ENCODE peak calls at places on chromosomes 3 and 15, in eight cellular contexts. L, V, Y, R, D, U, P and G are unnamed samples.

GRCh38 chr15:35305906-35306305 is 220.8 kb upstream of the NANOGP8 start:
- DNase-seq in P (no peak), U (no peak), R (peak), L (peak), V (peak), D (no peak), Y (no peak), G (no peak)

GRCh38 chr3:71103430-71103881 is 480.1 kb downstream of the FOXP1 start:
- DNase-seq in D (no peak), P (no peak), V (peak), L (peak), R (peak), Y (peak), U (no peak), G (no peak)

GRCh38 chr3:113250566-113250965 is 39.2 kb downstream of the BOC start:
- DNase-seq in Y (no peak), D (no peak), V (no peak), L (no peak), R (no peak), P (no peak), U (no peak), G (no peak)

GRCh38 chr3:177058647-177059046 is 138.6 kb downstream of the TBL1XR1 start:
- DNase-seq in P (no peak), R (no peak), Y (no peak), U (no peak), L (no peak), D (no peak), V (no peak), G (no peak)

GRCh38 chr3:126102530-126102951 is 18.6 kb upstream of the SLC41A3 start:
- DNase-seq in L (no peak), U (no peak), P (no peak), V (no peak), D (no peak), Y (peak), R (peak), G (peak)

GRCh38 chr3:142963266-142964149 is at the start of gene PAQR9:
- DNase-seq in Y (peak), U (peak), L (no peak), R (peak), V (no peak), P (no peak), D (no peak), G (no peak)

GRCh38 chr3:127059032-127059560 is 76.2 kb downstream of the PLXNA1 start:
- DNase-seq in R (no peak), U (no peak), V (no peak), Y (no peak), P (no peak), D (no peak), L (no peak), G (no peak)

GRCh38 chr15:71106802-71107500 is 8.3 kb upstream of the THSD4 start:
- DNase-seq in L (no peak), D (no peak), Y (no peak), V (no peak), R (no peak), U (no peak), P (peak), G (no peak)

GRCh38 chr3:150391200-150391599 is 16.9 kb upstream of the TSC22D2 start:
- DNase-seq in V (no peak), R (no peak), P (no peak), Y (no peak), L (no peak), D (no peak), U (no peak), G (no peak)

GRCh38 chr3:197362086-197362485 is 63.7 kb upstream of the DLG1 start:
- DNase-seq in R (no peak), L (no peak), Y (no peak), D (no peak), V (no peak), P (no peak), U (no peak), G (no peak)

GRCh38 chr3:190303887-190304286 is 18.4 kb downstream of the CLDN1 start:
- DNase-seq in D (no peak), P (no peak), R (no peak), V (no peak), L (no peak), Y (no peak), U (no peak), G (no peak)

GRCh38 chr3:150184426-150185071 is 213.9 kb upstream of the PFN2 start:
- DNase-seq in Y (no peak), V (peak), R (no peak), D (no peak), U (no peak), P (no peak), L (no peak), G (no peak)

GRCh38 chr15:78675206-78675605 is 34.2 kb upstream of the CHRNB4 start:
- DNase-seq in P (no peak), U (no peak), Y (no peak), D (no peak), L (no peak), R (no peak), V (no peak), G (no peak)

GRCh38 chr3:50089603-50089945 is 855 bp downstream of the RBM5 start:
- DNase-seq in V (peak), R (peak), Y (no peak), P (no peak), L (no peak), D (no peak), U (no peak), G (no peak)

GRCh38 chr3:19149388-19149787 is 1.1 kb downstream of the KCNH8 start:
- DNase-seq in L (no peak), D (no peak), P (peak), V (peak), R (peak), Y (no peak), U (no peak), G (no peak)

GRCh38 chr3:155046935-155047334 is 33.2 kb upstream of the MME start:
- DNase-seq in Y (no peak), V (no peak), U (no peak), P (no peak), R (no peak), L (no peak), D (no peak), G (no peak)

GRCh38 chr3:50516048-50516871 is 12.8 kb upstream of the CACNA2D2 start:
- DNase-seq in L (peak), D (peak), Y (peak), P (no peak), U (peak), V (no peak), R (no peak), G (no peak)

GRCh38 chr3:60421749-60422467 is 829.3 kb downstream of the FHIT start:
- DNase-seq in R (no peak), Y (no peak), P (no peak), D (no peak), U (no peak), L (no peak), V (no peak), G (no peak)

GRCh38 chr3:38117748-38118420 is 19.0 kb downstream of the ACAA1 start:
- DNase-seq in L (peak), U (peak), R (peak), P (peak), Y (peak), V (peak), D (peak), G (no peak)

GRCh38 chr15:68682330-68682729 is 103.5 kb downstream of the CORO2B start:
- DNase-seq in L (peak), V (no peak), R (no peak), D (peak), P (peak), Y (no peak), U (peak), G (peak)

GRCh38 chr15:59371458-59372351 is 966 bp downstream of the MYO1E start:
- DNase-seq in P (no peak), Y (peak), L (peak), D (peak), R (no peak), U (peak), V (no peak), G (peak)

GRCh38 chr15:67501177-67501835 is 19.6 kb upstream of the C15orf61 start:
- DNase-seq in P (peak), Y (no peak), V (no peak), L (no peak), U (no peak), D (no peak), R (peak), G (no peak)

GRCh38 chr15:67082007-67082536 is 16.7 kb downstream of the SMAD3 start:
- DNase-seq in U (no peak), V (no peak), L (no peak), Y (no peak), R (no peak), D (no peak), P (peak), G (no peak)

GRCh38 chr3:50708620-50709019 is 33.9 kb downstream of the DOCK3 start:
- DNase-seq in Y (no peak), V (no peak), U (no peak), D (no peak), R (no peak), L (no peak), P (no peak), G (no peak)

GRCh38 chr3:49703956-49704355 is 14.6 kb downstream of the RNF123 start:
- DNase-seq in R (no peak), U (no peak), L (no peak), P (no peak), D (no peak), Y (no peak), V (no peak), G (no peak)

GRCh38 chr3:124845406-124845805 is 41.8 kb downstream of the ITGB5 start:
- DNase-seq in R (peak), D (no peak), P (no peak), V (peak), L (peak), U (no peak), Y (peak), G (no peak)

GRCh38 chr15:92074646-92075045 is 221.1 kb downstream of the SLCO3A1 start:
- DNase-seq in L (peak), U (no peak), P (peak), R (peak), Y (peak), V (no peak), D (peak), G (no peak)

GRCh38 chr15:29669823-29670222 is 152.4 kb downstream of the TJP1 start:
- DNase-seq in P (no peak), Y (no peak), U (no peak), V (peak), L (no peak), R (peak), D (no peak), G (no peak)

GRCh38 chr3:155516439-155516838 is 223.0 kb upstream of the STRIT1 start:
- DNase-seq in L (no peak), D (no peak), R (no peak), U (no peak), P (peak), Y (no peak), V (no peak), G (no peak)

GRCh38 chr15:68503791-68504720 is 72.1 kb upstream of the ITGA11 start:
- DNase-seq in L (peak), Y (no peak), D (no peak), U (no peak), R (peak), V (no peak), P (no peak), G (no peak)

GRCh38 chr3:184239221-184239620 is 9.5 kb downstream of the ALG3 start:
- DNase-seq in U (no peak), Y (no peak), L (no peak), D (peak), P (no peak), R (no peak), V (no peak), G (no peak)

GRCh38 chr15:56982987-56983386 is 64.5 kb downstream of the TCF12 start:
- DNase-seq in U (no peak), Y (no peak), P (no peak), L (no peak), V (no peak), R (no peak), D (no peak), G (no peak)
- H3K4me3 ChIP-seq in U (no peak), Y (no peak), P (no peak), L (no peak), V (no peak), R (no peak), D (no peak), G (no peak)

GRCh38 chr3:138349926-138350665 is 1.7 kb downstream of the MRAS start:
- DNase-seq in L (no peak), P (no peak), V (no peak), U (peak), Y (peak), R (no peak), D (no peak), G (no peak)
- H3K27ac ChIP-seq in L (peak), P (no peak), V (no peak), U (peak), Y (peak), R (no peak), D (peak), G (peak)

GRCh38 chr3:11655188-11655928 is 11.6 kb upstream of the VGLL4 start:
- DNase-seq in R (no peak), V (no peak), P (peak), D (no peak), Y (no peak), L (no peak), U (no peak), G (peak)
- TF ChIP-seq CTCF in R (peak), V (peak), P (peak), D (no peak), Y (no peak), L (no peak), U (no peak), G (no peak)

DNA sequence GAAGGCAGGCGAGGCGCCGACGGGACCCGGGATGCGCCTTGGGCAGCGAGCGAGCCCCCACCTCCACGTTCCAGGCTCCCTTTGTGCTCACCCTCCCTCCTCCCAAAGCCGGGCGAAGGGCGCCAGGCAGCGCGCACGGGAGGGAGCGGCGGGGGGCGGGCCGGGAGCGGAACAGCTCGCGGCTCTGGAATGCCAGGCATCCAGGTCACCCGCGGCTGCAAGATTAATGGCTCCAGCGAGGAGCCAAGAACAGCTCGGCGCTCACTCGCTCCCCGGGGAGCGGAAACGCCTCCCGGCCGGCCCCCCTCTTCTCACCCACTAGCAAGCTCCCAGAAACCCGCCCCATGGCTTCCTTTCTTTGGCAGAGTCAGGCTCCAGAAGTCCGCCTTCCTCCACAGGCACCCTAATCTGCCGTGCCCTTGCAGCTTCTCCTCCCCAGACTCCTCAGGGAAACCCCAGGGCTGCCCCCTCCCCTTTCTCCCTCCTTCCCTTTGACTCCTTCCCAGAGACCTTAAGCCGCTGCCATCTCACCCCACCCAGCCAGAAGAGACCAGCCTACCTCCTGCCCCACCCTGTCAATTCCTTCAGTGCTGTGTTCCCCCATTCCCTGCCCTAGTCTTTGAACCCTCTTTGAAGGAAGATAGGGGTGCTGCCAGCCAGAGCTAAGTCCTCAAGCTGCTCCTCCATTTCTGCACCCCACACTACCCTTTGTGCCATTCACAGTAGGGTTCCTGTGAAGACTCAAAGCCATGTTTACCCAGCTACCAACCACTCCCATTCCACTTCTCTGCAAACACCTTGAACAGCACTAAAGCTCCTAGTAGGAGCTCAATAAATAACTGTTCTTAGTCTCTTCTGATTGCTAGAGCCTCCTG is 9.9 kb downstream of the AMOTL2 start:
- DNase-seq in U (peak), L (peak), V (peak), P (no peak), R (peak), D (peak), Y (peak), G (peak)
- H3K4me3 ChIP-seq in U (peak), L (peak), V (peak), P (no peak), R (peak), D (peak), Y (peak), G (peak)

DNA sequence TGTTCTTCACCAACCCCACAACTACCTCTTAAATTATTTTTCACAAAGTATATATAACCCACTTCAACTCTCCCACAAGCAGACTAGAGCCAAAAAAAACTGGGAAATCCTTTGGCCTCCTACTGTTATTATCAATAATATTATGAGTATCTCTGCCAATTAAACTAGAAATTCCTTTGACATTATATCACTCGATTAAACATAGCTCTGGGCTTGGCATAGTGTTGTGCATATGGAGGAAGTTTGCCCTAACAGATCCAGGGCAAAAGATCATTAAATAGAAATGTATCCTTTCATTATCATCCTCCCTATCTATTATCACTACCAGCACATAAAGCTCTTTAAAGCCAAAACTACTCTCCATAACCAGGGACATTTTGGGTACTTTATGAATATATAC is 74.9 kb downstream of the OSBPL10 start:
- DNase-seq in D (no peak), L (no peak), Y (no peak), R (no peak), P (no peak), U (no peak), V (no peak), G (no peak)
- H3K27ac ChIP-seq in D (no peak), L (no peak), Y (no peak), R (no peak), P (peak), U (no peak), V (no peak), G (no peak)